ENCODE peak calls at places on chromosomes 13 and 19, in eight cellular contexts. R is GM12878; Q is neural progenitor cell; X is cardiac muscle cell; T is stomach; Z is H9; J is naive thymus-derived CD4-positive, alpha-beta T cell; D is psoas muscle. V is an unnamed sample.

GRCh38 chr13:114099191-114099590 is 33.2 kb downstream of the RASA3 start:
- DNase-seq in R (no peak), Q (peak; percentile 60), X (peak; percentile 87), T (no peak), Z (peak; percentile 86), J (no peak), D (peak; percentile 94), V (peak; percentile 72)

GRCh38 chr13:33471182-33471581 is 185.6 kb upstream of the STARD13 start:
- DNase-seq in R (no peak), Q (peak; percentile 36), X (no peak), T (no peak), Z (no peak), J (no peak), D (no peak), V (no peak)

GRCh38 chr13:26529441-26529840 is 28.0 kb upstream of the WASF3 start:
- DNase-seq in R (no peak), Q (peak; percentile 78), X (peak; percentile 78), T (peak; percentile 27), Z (peak; percentile 67), J (no peak), D (no peak), V (peak; percentile 37)

GRCh38 chr13:110047511-110047910 is 259.4 kb downstream of the COL4A1 start:
- DNase-seq in R (no peak), Q (no peak), X (peak; percentile 99), T (peak; percentile 75), Z (no peak), J (no peak), D (no peak), V (peak; percentile 30)

GRCh38 chr19:38513762-38514167 is 80.3 kb downstream of the RYR1 start:
- DNase-seq in R (no peak), Q (no peak), X (no peak), T (no peak), Z (no peak), J (no peak), D (no peak), V (no peak)

GRCh38 chr13:28045861-28046260 is 54.5 kb downstream of the FLT3 start:
- DNase-seq in R (no peak), Q (peak; percentile 50), X (no peak), T (no peak), Z (no peak), J (no peak), D (no peak), V (no peak)

GRCh38 chr19:40592170-40592569 is 9.0 kb upstream of the LTBP4 start:
- DNase-seq in R (no peak), Q (peak; percentile 44), X (peak; percentile 69), T (no peak), Z (peak; percentile 64), J (no peak), D (no peak), V (no peak)

GRCh38 chr19:34360354-34360909 is 4.6 kb upstream of the GPI start:
- DNase-seq in R (no peak), Q (no peak), X (no peak), T (no peak), Z (no peak), J (no peak), D (peak; percentile 27), V (no peak)

GRCh38 chr13:114225610-114226009 is 9.1 kb upstream of the CDC16 start:
- DNase-seq in R (no peak), Q (no peak), X (no peak), T (no peak), Z (no peak), J (peak; percentile 26), D (no peak), V (no peak)

GRCh38 chr13:46166947-46167610 is 14.9 kb downstream of the LCP1 start:
- DNase-seq in R (no peak), Q (no peak), X (no peak), T (no peak), Z (no peak), J (no peak), D (no peak), V (no peak)

GRCh38 chr19:50276370-50277063 is 52.7 kb downstream of the KCNC3 start:
- DNase-seq in R (no peak), Q (no peak), X (no peak), T (no peak), Z (no peak), J (no peak), D (no peak), V (no peak)

GRCh38 chr13:66577358-66577757 is 652.8 kb downstream of the PCDH9 start:
- DNase-seq in R (no peak), Q (no peak), X (no peak), T (no peak), Z (no peak), J (no peak), D (no peak), V (no peak)

GRCh38 chr13:46386996-46387851 is at the start of gene RUBCNL:
- DNase-seq in R (no peak), Q (peak; percentile 84), X (no peak), T (no peak), Z (peak; percentile 70), J (peak; percentile 10), D (peak; percentile 62), V (peak; percentile 53)

GRCh38 chr19:7152568-7152967 is 83.1 kb downstream of the ZNF557 start:
- DNase-seq in R (no peak), Q (peak; percentile 24), X (peak; percentile 35), T (no peak), Z (peak; percentile 32), J (no peak), D (no peak), V (peak; percentile 32)

GRCh38 chr13:71285700-71286099 is 581.3 kb downstream of the DACH1 start:
- DNase-seq in R (no peak), Q (peak; percentile 13), X (peak; percentile 1), T (no peak), Z (no peak), J (peak; percentile 6), D (no peak), V (no peak)

GRCh38 chr13:98930014-98930625 is 47.7 kb downstream of the DOCK9 start:
- DNase-seq in R (no peak), Q (no peak), X (no peak), T (no peak), Z (no peak), J (peak; percentile 24), D (peak; percentile 61), V (no peak)

DNA sequence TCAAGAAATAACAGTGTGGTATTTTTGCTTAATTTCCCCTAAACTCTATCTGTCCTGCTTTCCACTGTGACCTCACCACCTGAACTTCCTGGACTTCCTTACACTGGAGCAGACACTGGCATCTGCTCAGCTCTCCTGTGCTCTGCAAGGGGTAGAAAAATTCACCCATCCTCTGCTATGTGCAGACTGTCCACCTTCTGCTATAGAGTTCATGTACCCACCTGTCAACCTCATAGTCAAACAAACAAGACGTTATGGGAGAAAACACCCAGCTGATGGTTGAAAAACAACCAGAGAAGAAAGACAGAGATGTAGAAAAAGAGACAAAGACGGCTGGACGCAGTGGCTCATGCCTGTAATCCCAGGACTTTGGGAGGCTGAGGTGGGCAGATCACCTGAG is 12.2 kb downstream of the LAIR1 start:
- DNase-seq in R (no peak), Q (no peak), X (no peak), T (no peak), Z (no peak), J (no peak), D (no peak), V (no peak)
- H3K27ac ChIP-seq in R (no peak overlapping the region), Q (no peak overlapping the region), X (no peak overlapping the region), T (no peak overlapping the region), Z (no peak overlapping the region), J (peak overlapping the region; percentile 24), D (no peak overlapping the region), V (no peak overlapping the region)

DNA sequence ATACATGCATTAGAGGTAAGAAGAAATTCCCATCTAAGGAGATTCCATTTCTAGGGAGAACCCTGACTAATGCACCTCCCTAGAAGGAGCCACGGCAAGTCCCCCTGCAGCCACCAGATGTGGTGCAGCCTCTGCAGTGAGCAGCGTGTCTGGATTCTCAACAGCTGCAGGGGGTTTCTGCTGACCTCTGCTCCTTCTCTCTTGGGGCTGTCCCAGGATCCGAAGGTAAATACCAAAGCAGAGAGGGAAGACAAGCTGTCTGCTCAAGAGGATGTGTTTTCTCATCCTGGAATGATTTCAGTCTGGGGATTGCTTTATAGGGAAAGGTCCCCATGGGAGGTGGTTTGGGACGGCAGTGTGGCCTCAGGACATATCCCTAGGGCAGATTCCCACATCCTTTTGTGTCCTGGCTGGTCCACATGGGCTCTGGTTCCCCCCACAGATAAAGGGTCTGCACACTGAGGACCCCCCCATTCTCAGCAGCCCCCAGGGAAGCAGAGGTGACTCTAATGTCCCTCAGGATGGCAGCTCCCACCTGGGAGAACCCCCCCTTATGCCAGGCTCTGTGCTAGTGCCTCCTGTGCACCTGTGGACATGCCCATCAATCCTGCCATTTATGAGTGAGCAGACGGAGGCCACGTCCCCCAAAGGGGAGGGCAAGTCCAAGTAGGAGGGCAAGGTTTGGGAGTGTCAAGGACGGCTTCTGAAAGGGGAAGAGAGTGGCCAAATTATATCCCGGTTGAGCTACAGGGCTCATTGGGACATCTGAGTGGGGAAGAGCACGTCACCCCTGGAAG is 10.3 kb upstream of the OR10H5 start:
- DNase-seq in R (no peak), Q (no peak), X (no peak), T (no peak), Z (no peak), J (no peak), D (no peak), V (no peak)
- H3K4me1 ChIP-seq in R (no peaks in the 10 kb centered on the region), Q (no peaks in the 10 kb centered on the region), X (no peaks in the 10 kb centered on the region), T (peaks cover 6% of the 10 kb centered on the region), Z (no peaks in the 10 kb centered on the region), J (no peaks in the 10 kb centered on the region), D (no peaks in the 10 kb centered on the region), V (peaks cover 10% of the 10 kb centered on the region)

GRCh38 chr19:46186101-46186716 is 38.2 kb downstream of the IGFL2 start:
- DNase-seq in R (no peak), Q (no peak), X (no peak), T (no peak), Z (no peak), J (no peak), D (no peak), V (no peak)
- H3K27ac ChIP-seq in R (no peak overlapping the region), Q (no peak overlapping the region), X (no peak overlapping the region), T (no peak overlapping the region), Z (no peak overlapping the region), J (no peak overlapping the region), D (no peak overlapping the region), V (no peak overlapping the region)

GRCh38 chr13:111209613-111210012 is 94.5 kb downstream of the ARHGEF7 start:
- DNase-seq in R (no peak), Q (no peak), X (no peak), T (no peak), Z (no peak), J (no peak), D (no peak), V (no peak)

GRCh38 chr13:111210488-111210887 is 95.4 kb downstream of the ARHGEF7 start:
- DNase-seq in R (no peak), Q (peak; percentile 45), X (peak; percentile 88), T (no peak), Z (peak; percentile 51), J (no peak), D (peak; percentile 70), V (peak; percentile 42)

GRCh38 chr13:111210082-111210481 is 95.0 kb downstream of the ARHGEF7 start:
- DNase-seq in R (no peak), Q (peak; percentile 41), X (peak; percentile 19), T (no peak), Z (no peak), J (no peak), D (no peak), V (no peak)

GRCh38 chr13:111211789-111212516 is 96.8 kb downstream of the ARHGEF7 start:
- DNase-seq in R (no peak), Q (peak; percentile 70), X (peak; percentile 56), T (no peak), Z (peak; percentile 52), J (no peak), D (no peak), V (no peak)

GRCh38 chr13:111210945-111211469 is 95.9 kb downstream of the ARHGEF7 start:
- DNase-seq in R (no peak), Q (no peak), X (no peak), T (no peak), Z (no peak), J (no peak), D (no peak), V (no peak)
- H3K4me1 ChIP-seq in R (peaks cover 7% of the 10 kb centered on the region), Q (peaks cover 66% of the 10 kb centered on the region), X (peaks cover 26% of the 10 kb centered on the region), T (peaks cover 5% of the 10 kb centered on the region), Z (peaks cover 11% of the 10 kb centered on the region), J (no peaks in the 10 kb centered on the region), D (peaks cover 82% of the 10 kb centered on the region), V (peaks cover 15% of the 10 kb centered on the region)

V was measured in testis.